ENCODE peak calls at places on chromosome 19, in six cellular contexts. One of them, this sample, is unnamed.

GRCh38 chr19:37654525-37654832 is 786 bp downstream of the ZFP30 start:
- DNase-seq in dorsolateral prefrontal cortex: no peak
- DNase-seq in hepatic stellate cell: peak; percentile 41
- DNase-seq in mammary epithelial cell: peak; percentile 18
- DNase-seq in activated CD4-positive, CD25-positive, alpha-beta regulatory T cell treated with anti-CD3 and anti-CD28 coated beads, Interleukin-2, amount 50 U/mL, for 72 hours: no peak
- DNase-seq in Right ventricle myocardium superior: no peak
- DNase-seq in this sample: no peak

GRCh38 chr19:55526216-55527196 is 10.4 kb downstream of the SBK2 start:
- DNase-seq in dorsolateral prefrontal cortex: no peak
- DNase-seq in hepatic stellate cell: peak; percentile 77
- DNase-seq in mammary epithelial cell: no peak
- DNase-seq in activated CD4-positive, CD25-positive, alpha-beta regulatory T cell treated with anti-CD3 and anti-CD28 coated beads, Interleukin-2, amount 50 U/mL, for 72 hours: no peak
- DNase-seq in Right ventricle myocardium superior: peak; percentile 89
- DNase-seq in this sample: peak; percentile 84

GRCh38 chr19:7823902-7824301 is 6.1 kb upstream of the EVI5L start:
- DNase-seq in dorsolateral prefrontal cortex: no peak
- DNase-seq in hepatic stellate cell: no peak
- DNase-seq in mammary epithelial cell: no peak
- DNase-seq in activated CD4-positive, CD25-positive, alpha-beta regulatory T cell treated with anti-CD3 and anti-CD28 coated beads, Interleukin-2, amount 50 U/mL, for 72 hours: no peak
- DNase-seq in Right ventricle myocardium superior: no peak
- DNase-seq in this sample: no peak

GRCh38 chr19:30648321-30648720 is 276.1 kb downstream of the ZNF536 start:
- DNase-seq in dorsolateral prefrontal cortex: no peak
- DNase-seq in hepatic stellate cell: no peak
- DNase-seq in mammary epithelial cell: no peak
- DNase-seq in activated CD4-positive, CD25-positive, alpha-beta regulatory T cell treated with anti-CD3 and anti-CD28 coated beads, Interleukin-2, amount 50 U/mL, for 72 hours: no peak
- DNase-seq in Right ventricle myocardium superior: no peak
- DNase-seq in this sample: no peak

GRCh38 chr19:56720281-56720680 is 48.7 kb upstream of the ZNF835 start:
- DNase-seq in dorsolateral prefrontal cortex: peak; percentile 76
- DNase-seq in hepatic stellate cell: no peak
- DNase-seq in mammary epithelial cell: no peak
- DNase-seq in activated CD4-positive, CD25-positive, alpha-beta regulatory T cell treated with anti-CD3 and anti-CD28 coated beads, Interleukin-2, amount 50 U/mL, for 72 hours: no peak
- DNase-seq in Right ventricle myocardium superior: peak; percentile 57
- DNase-seq in this sample: no peak

GRCh38 chr19:39846176-39846677 is at the start of gene FBL:
- DNase-seq in dorsolateral prefrontal cortex: peak; percentile 97
- DNase-seq in hepatic stellate cell: peak; percentile 99
- DNase-seq in mammary epithelial cell: peak; percentile 87
- DNase-seq in activated CD4-positive, CD25-positive, alpha-beta regulatory T cell treated with anti-CD3 and anti-CD28 coated beads, Interleukin-2, amount 50 U/mL, for 72 hours: peak; percentile 100
- DNase-seq in Right ventricle myocardium superior: peak; percentile 98
- DNase-seq in this sample: peak; percentile 97

GRCh38 chr19:10500247-10500592 is 2.9 kb downstream of the KEAP1 start:
- DNase-seq in dorsolateral prefrontal cortex: no peak
- DNase-seq in hepatic stellate cell: no peak
- DNase-seq in mammary epithelial cell: no peak
- DNase-seq in activated CD4-positive, CD25-positive, alpha-beta regulatory T cell treated with anti-CD3 and anti-CD28 coated beads, Interleukin-2, amount 50 U/mL, for 72 hours: no peak
- DNase-seq in Right ventricle myocardium superior: no peak
- DNase-seq in this sample: no peak

GRCh38 chr19:50198431-50199253 is 4.8 kb upstream of the MYH14 start:
- DNase-seq in dorsolateral prefrontal cortex: no peak
- DNase-seq in hepatic stellate cell: no peak
- DNase-seq in mammary epithelial cell: no peak
- DNase-seq in activated CD4-positive, CD25-positive, alpha-beta regulatory T cell treated with anti-CD3 and anti-CD28 coated beads, Interleukin-2, amount 50 U/mL, for 72 hours: no peak
- DNase-seq in Right ventricle myocardium superior: no peak
- DNase-seq in this sample: no peak

GRCh38 chr19:38869836-38870607 is 8.1 kb downstream of the RINL start:
- DNase-seq in dorsolateral prefrontal cortex: peak; percentile 81
- DNase-seq in hepatic stellate cell: peak; percentile 73
- DNase-seq in mammary epithelial cell: peak; percentile 46
- DNase-seq in activated CD4-positive, CD25-positive, alpha-beta regulatory T cell treated with anti-CD3 and anti-CD28 coated beads, Interleukin-2, amount 50 U/mL, for 72 hours: peak; percentile 92
- DNase-seq in Right ventricle myocardium superior: peak; percentile 95
- DNase-seq in this sample: peak; percentile 95

GRCh38 chr19:12833418-12833746 is 997 bp downstream of the RTBDN start:
- DNase-seq in dorsolateral prefrontal cortex: no peak
- DNase-seq in hepatic stellate cell: no peak
- DNase-seq in mammary epithelial cell: no peak
- DNase-seq in activated CD4-positive, CD25-positive, alpha-beta regulatory T cell treated with anti-CD3 and anti-CD28 coated beads, Interleukin-2, amount 50 U/mL, for 72 hours: no peak
- DNase-seq in Right ventricle myocardium superior: no peak
- DNase-seq in this sample: no peak

GRCh38 chr19:18846862-18847515 is 15.2 kb downstream of the UPF1 start:
- DNase-seq in dorsolateral prefrontal cortex: peak; percentile 87
- DNase-seq in hepatic stellate cell: peak; percentile 91
- DNase-seq in mammary epithelial cell: peak; percentile 59
- DNase-seq in activated CD4-positive, CD25-positive, alpha-beta regulatory T cell treated with anti-CD3 and anti-CD28 coated beads, Interleukin-2, amount 50 U/mL, for 72 hours: peak; percentile 56
- DNase-seq in Right ventricle myocardium superior: peak; percentile 90
- DNase-seq in this sample: peak; percentile 85